ENCODE peak calls at places on chromosomes 12 and 14, in ten cellular contexts. M is suprapubic skin; D is PC-9; X is IMR-90; H is heart right ventricle; E is CD8-positive, alpha-beta memory T cell; U is tibial artery; R is CD8-positive, alpha-beta T cell; V is OCI-LY7; L is cardiac muscle cell. Q is an unnamed sample. For H3K4me1 and H3K9me3, the result is how much of the 10 kb centered on the place peaks cover.

GRCh38 chr12:115859231-115859630 is 418.3 kb downstream of the MED13L start:
- DNase-seq in V (no peak), D (no peak), E (no peak), X (no peak), H (no peak), U (no peak), L (no peak), R (no peak), M (no peak), Q (no peak)

GRCh38 chr12:116599285-116600122 is 40.3 kb downstream of the MAP1LC3B2 start:
- DNase-seq in H (peak), E (peak), M (peak), R (peak), L (peak), D (no peak), X (peak), U (peak), V (peak), Q (peak)

GRCh38 chr12:52267266-52267665 is 7.2 kb upstream of the KRT86 start:
- DNase-seq in H (no peak), U (peak), D (no peak), V (no peak), E (no peak), L (no peak), M (peak), X (no peak), R (no peak), Q (no peak)

GRCh38 chr14:38404100-38404541 is 148.2 kb upstream of the CLEC14A start:
- DNase-seq in L (no peak), M (no peak), X (peak), H (no peak), D (peak), V (no peak), U (no peak), R (no peak), E (no peak), Q (no peak)

GRCh38 chr12:63420206-63420644 is 248.1 kb downstream of the DPY19L2 start:
- DNase-seq in D (peak), U (no peak), L (peak), V (peak), E (peak), M (no peak), X (peak), H (peak), R (peak), Q (no peak)

GRCh38 chr12:1629338-1630080 is 478 bp downstream of the WNT5B start:
- DNase-seq in H (no peak), E (no peak), M (no peak), D (no peak), V (peak), U (no peak), L (peak), X (no peak), R (no peak), Q (no peak)

GRCh38 chr14:55743551-55743950 is 163.5 kb downstream of the KTN1 start:
- DNase-seq in U (no peak), X (no peak), R (no peak), V (no peak), H (no peak), M (no peak), L (no peak), D (no peak), E (no peak), Q (no peak)

GRCh38 chr12:30816742-30817465 is 62.2 kb upstream of the CAPRIN2 start:
- DNase-seq in L (no peak), E (no peak), V (no peak), M (no peak), X (no peak), R (no peak), U (no peak), D (no peak), H (no peak), Q (no peak)

GRCh38 chr14:81401420-81402122 is 1.4 kb upstream of the STON2 start:
- DNase-seq in E (no peak), V (no peak), M (no peak), D (peak), X (peak), L (no peak), R (no peak), H (no peak), U (no peak), Q (no peak)

GRCh38 chr14:24232645-24233537 is at the start of gene GMPR2:
- DNase-seq in E (no peak), H (no peak), U (no peak), L (no peak), D (no peak), M (no peak), V (peak), X (no peak), R (no peak), Q (no peak)

GRCh38 chr12:122793685-122794106 is 19.3 kb downstream of the CCDC62 start:
- DNase-seq in D (no peak), V (peak), R (no peak), E (peak), H (no peak), X (peak), L (peak), U (no peak), M (no peak), Q (no peak)

GRCh38 chr14:104187931-104188726 is 49.7 kb downstream of the KIF26A start:
- DNase-seq in E (no peak), H (no peak), L (no peak), V (no peak), M (no peak), R (no peak), X (no peak), D (no peak), U (no peak), Q (no peak)

GRCh38 chr12:1583421-1584078 is 10.8 kb downstream of the FBXL14 start:
- DNase-seq in E (peak), D (peak), R (peak), U (peak), V (peak), M (no peak), X (peak), H (peak), L (peak), Q (peak)

GRCh38 chr12:6684609-6685008 is 4.6 kb downstream of the ZNF384 start:
- DNase-seq in M (no peak), E (peak), D (peak), H (no peak), V (peak), U (no peak), X (peak), R (peak), L (peak), Q (no peak)

GRCh38 chr12:81942588-81942987 is 183.4 kb upstream of the PPFIA2 start:
- DNase-seq in E (peak), X (no peak), U (no peak), M (no peak), R (no peak), H (no peak), L (no peak), D (no peak), V (no peak), Q (no peak)

GRCh38 chr14:101072945-101073597 is 169.5 kb upstream of the RTL1 start:
- DNase-seq in R (no peak), M (peak), L (peak), U (no peak), X (peak), E (no peak), H (no peak), V (no peak), D (peak), Q (no peak)

GRCh38 chr12:62846506-62846905 is 88.4 kb downstream of the PPM1H start:
- DNase-seq in H (no peak), D (no peak), U (no peak), M (no peak), L (no peak), R (no peak), X (peak), E (no peak), V (no peak), Q (no peak)

GRCh38 chr12:48999371-49000131 is at the start of gene DDN:
- DNase-seq in V (peak), H (no peak), U (no peak), D (no peak), M (no peak), E (peak), R (peak), L (peak), X (peak), Q (no peak)
- H3K4me3 ChIP-seq in V (peak), H (peak), U (peak), D (peak), M (peak), E (peak), R (peak), L (peak), X (peak), Q (peak)

DNA sequence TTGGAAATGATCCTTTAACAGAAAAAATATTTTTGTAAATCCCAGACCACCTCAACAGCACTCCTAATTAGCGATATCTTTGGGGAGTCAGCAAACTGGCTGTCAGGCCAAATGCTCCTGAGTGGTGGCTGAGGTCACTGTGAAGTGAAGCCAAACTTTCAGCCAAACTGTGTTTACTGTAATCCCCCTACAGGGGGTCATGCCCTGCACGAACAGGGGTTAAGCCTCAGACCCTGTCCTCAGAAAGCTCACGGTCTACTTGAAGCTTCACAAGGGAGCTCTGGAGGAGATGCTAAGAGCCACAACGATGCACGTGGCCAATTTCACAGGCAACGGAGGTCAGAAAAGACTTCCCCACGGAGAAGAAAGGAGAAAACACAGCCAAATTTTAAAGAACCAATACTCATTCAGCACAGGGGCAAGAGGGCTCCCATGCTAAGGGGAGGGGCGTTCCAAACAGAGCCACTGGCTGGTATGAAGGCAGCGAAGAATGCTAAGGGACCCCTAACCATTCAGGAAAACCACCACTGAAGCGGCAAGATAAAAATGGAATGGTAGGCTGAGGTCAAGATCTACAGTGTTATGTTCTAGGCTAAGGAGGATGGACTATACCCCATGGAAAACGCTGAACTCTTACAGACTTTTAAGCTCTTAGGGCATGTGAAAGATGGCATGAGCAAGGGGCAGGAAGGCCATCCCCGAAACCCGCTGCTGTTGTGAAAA is 105.4 kb downstream of the ITPR2 start:
- DNase-seq in L (no peak), M (no peak), D (no peak), E (no peak), R (no peak), U (no peak), X (no peak), V (no peak), H (no peak), Q (no peak)
- H3K4me1 ChIP-seq in L (under half), M (half or more), D (under half), E (under half), R (under half), U (under half), X (under half), V (under half), H (under half), Q (under half)

GRCh38 chr14:106509176-106509575 is 982.8 kb downstream of the TMEM121 start:
- DNase-seq in L (no peak), H (no peak), D (no peak), R (no peak), E (no peak), X (no peak), U (no peak), V (no peak), M (no peak), Q (no peak)
- H3K9me3 ChIP-seq in L (under half), H (under half), D (under half), R (under half), E (under half), X (under half), U (under half), V (under half), M (under half), Q (under half)

GRCh38 chr14:59926534-59926933 is 6.6 kb downstream of the LRRC9 start:
- DNase-seq in U (no peak), X (no peak), M (no peak), H (no peak), R (no peak), D (no peak), E (no peak), V (no peak), L (no peak), Q (no peak)

GRCh38 chr14:59931237-59931636 is 11.3 kb downstream of the LRRC9 start:
- DNase-seq in E (no peak), U (no peak), L (no peak), D (no peak), V (no peak), H (no peak), X (no peak), R (no peak), M (no peak), Q (no peak)

GRCh38 chr14:59920378-59920683 is 387 bp downstream of the LRRC9 start:
- DNase-seq in M (no peak), D (no peak), R (no peak), U (no peak), H (no peak), L (no peak), E (no peak), X (no peak), V (no peak), Q (no peak)

GRCh38 chr14:59925797-59926196 is 5.9 kb downstream of the LRRC9 start:
- DNase-seq in V (no peak), X (no peak), H (no peak), U (no peak), M (no peak), R (no peak), L (no peak), D (no peak), E (no peak), Q (no peak)
- H3K4me3 ChIP-seq in V (no peak), X (no peak), H (no peak), U (no peak), M (no peak), R (no peak), L (no peak), D (no peak), E (no peak), Q (no peak)

GRCh38 chr12:128970941-128971340 is 117.7 kb downstream of the GLT1D1 start:
- DNase-seq in H (no peak), M (no peak), R (no peak), E (no peak), V (no peak), D (no peak), L (no peak), X (no peak), U (no peak), Q (no peak)
- H3K4me1 ChIP-seq in H (under half), M (under half), R (under half), E (under half), V (under half), D (under half), L (under half), X (under half), U (under half), Q (under half)

DNA sequence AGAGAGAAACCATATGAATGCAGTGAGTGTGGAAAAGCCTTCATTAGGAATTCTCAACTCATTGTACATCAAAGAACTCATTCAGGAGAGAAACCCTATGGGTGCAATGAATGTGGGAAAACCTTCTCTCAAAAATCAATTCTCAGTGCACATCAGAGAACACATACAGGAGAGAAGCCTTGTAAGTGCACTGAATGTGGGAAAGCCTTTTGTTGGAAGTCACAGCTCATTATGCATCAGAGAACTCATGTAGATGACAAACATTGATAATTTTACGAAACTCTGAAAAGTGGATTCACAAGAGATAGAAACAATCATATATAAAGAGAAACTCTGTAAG is 22.9 kb downstream of the ZNF268 start:
- DNase-seq in R (no peak), X (no peak), L (no peak), D (no peak), M (no peak), U (no peak), H (no peak), V (no peak), E (no peak), Q (no peak)
- H3K9me3 ChIP-seq in R (half or more), X (half or more), L (under half), D (half or more), M (half or more), U (half or more), H (half or more), V (half or more), E (half or more), Q (half or more)

GRCh38 chr14:22544881-22545420 is 44.1 kb downstream of the DAD1 start:
- DNase-seq in H (no peak), U (no peak), E (no peak), V (no peak), L (no peak), D (no peak), X (no peak), R (peak), M (no peak), Q (no peak)

GRCh38 chr14:22542360-22542759 is 46.7 kb downstream of the DAD1 start:
- DNase-seq in D (no peak), E (no peak), H (no peak), M (no peak), V (no peak), U (no peak), L (no peak), R (no peak), X (no peak), Q (no peak)

GRCh38 chr14:22545842-22546721 is 42.9 kb downstream of the DAD1 start:
- DNase-seq in L (no peak), R (peak), M (no peak), D (no peak), U (no peak), E (no peak), X (peak), H (peak), V (no peak), Q (no peak)

GRCh38 chr14:22546722-22547071 is 42.3 kb downstream of the DAD1 start:
- DNase-seq in H (no peak), V (no peak), E (no peak), M (no peak), L (no peak), U (no peak), D (no peak), X (no peak), R (no peak), Q (no peak)

GRCh38 chr14:22544406-22544805 is 44.6 kb downstream of the DAD1 start:
- DNase-seq in V (no peak), U (no peak), E (no peak), L (no peak), R (no peak), D (no peak), X (no peak), M (no peak), H (no peak), Q (no peak)
- H3K4me3 ChIP-seq in V (no peak), U (no peak), E (peak), L (no peak), R (peak), D (no peak), X (no peak), M (no peak), H (no peak), Q (no peak)

DNA sequence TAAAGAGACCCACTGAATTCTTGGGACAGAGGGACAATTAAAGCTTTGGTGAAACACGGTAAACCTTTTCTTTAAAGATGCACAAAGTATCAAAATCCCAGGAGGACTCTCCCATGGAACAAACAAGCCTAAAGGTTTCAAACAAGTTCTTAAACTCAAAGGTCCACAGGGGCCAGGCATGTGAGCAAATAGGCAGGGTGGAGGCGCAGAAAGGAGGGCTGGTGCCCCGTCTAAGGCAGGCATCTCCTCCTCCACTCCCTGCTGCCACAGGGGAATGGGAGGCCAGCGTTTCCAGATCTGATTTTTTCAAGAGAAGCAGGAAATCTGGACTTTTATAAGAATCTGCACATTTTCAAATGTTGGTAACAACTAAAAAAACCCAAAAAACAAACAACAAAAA is 7.6 kb downstream of the RPS6KL1 start:
- DNase-seq in X (no peak), D (no peak), H (no peak), R (no peak), E (no peak), L (no peak), V (no peak), U (peak), M (no peak), Q (no peak)
- H3K4me1 ChIP-seq in X (under half), D (under half), H (under half), R (under half), E (under half), L (under half), V (under half), U (under half), M (half or more), Q (under half)